ENCODE peak calls at places on chromosome 4, in ten cellular contexts. I is endothelial cell, H is foreskin fibroblast, K is SK-N-SH, F is HFF-Myc, Z is HepG2, V is lower leg skin, J is uterus, Y is AG09319, S is brain microvascular endothelial cell. Q is an unnamed sample.
A peak's percentile ranks its signal among the peaks of the same experiment; 100 is the strongest.

GRCh38 chr4:183072181-183072580 is 26.9 kb upstream of the WWC2 start:
- DNase-seq in H (no peak), J (no peak), K (no peak), F (no peak), Z (no peak), I (no peak), S (no peak), V (no peak), Y (no peak), Q (no peak)

GRCh38 chr4:113468165-113469022 is 293.1 kb downstream of the CAMK2D start:
- DNase-seq in Z (peak; percentile 63), F (peak; percentile 97), K (peak; percentile 3), J (peak; percentile 92), I (no peak), V (peak; percentile 95), S (peak; percentile 99), H (peak; percentile 99), Y (peak; percentile 98), Q (peak; percentile 84)

GRCh38 chr4:99473131-99473530 is 37.7 kb upstream of the C4orf17 start:
- DNase-seq in I (no peak), Y (no peak), Z (no peak), K (no peak), S (no peak), F (no peak), H (no peak), V (no peak), J (no peak), Q (no peak)

GRCh38 chr4:166309286-166309685 is 436.2 kb downstream of the TLL1 start:
- DNase-seq in F (no peak), V (no peak), J (no peak), K (no peak), H (no peak), I (no peak), Z (no peak), S (no peak), Y (no peak), Q (no peak)

GRCh38 chr4:133320576-133321170 is 171.6 kb downstream of the PCDH10 start:
- DNase-seq in Y (no peak), H (no peak), I (peak; percentile 38), S (peak; percentile 43), Z (peak; percentile 26), K (peak; percentile 27), F (no peak), V (no peak), J (no peak), Q (no peak)

GRCh38 chr4:133720001-133720400 is 481.6 kb downstream of the PABPC4L start:
- DNase-seq in I (no peak), Z (no peak), V (no peak), S (no peak), H (no peak), K (no peak), F (no peak), Y (no peak), J (no peak), Q (no peak)

GRCh38 chr4:43277003-43277402 is 384.5 kb downstream of the GRXCR1 start:
- DNase-seq in K (no peak), F (peak; percentile 0), S (no peak), I (no peak), J (no peak), Y (no peak), Z (no peak), V (no peak), H (peak; percentile 0), Q (no peak)

GRCh38 chr4:72365981-72366380 is 203.0 kb downstream of the ADAMTS3 start:
- DNase-seq in F (no peak), S (no peak), K (no peak), I (no peak), J (no peak), V (no peak), Y (no peak), H (no peak), Z (no peak), Q (no peak)

GRCh38 chr4:99640676-99641075 is 17.0 kb downstream of the C4orf54 start:
- DNase-seq in J (no peak), K (no peak), Y (no peak), Z (no peak), I (no peak), F (no peak), H (no peak), V (no peak), S (no peak), Q (no peak)

GRCh38 chr4:141304346-141304745 is 83.7 kb downstream of the ZNF330 start:
- DNase-seq in V (no peak), K (no peak), Z (no peak), F (no peak), S (no peak), J (no peak), I (no peak), Y (no peak), H (no peak), Q (no peak)

GRCh38 chr4:4260185-4260751 is 12.2 kb upstream of the TMEM128 start:
- DNase-seq in H (peak; percentile 29), J (no peak), F (peak; percentile 38), V (no peak), Y (peak; percentile 23), S (peak; percentile 35), Z (peak; percentile 79), K (peak; percentile 59), I (no peak), Q (no peak)

GRCh38 chr4:139704915-139705485 is 39.4 kb downstream of the MGST2 start:
- DNase-seq in Z (peak; percentile 44), K (no peak), H (no peak), J (no peak), Y (no peak), S (peak; percentile 19), F (no peak), V (no peak), I (no peak), Q (no peak)
- TF ChIP-seq CTCF in Z (peak; percentile 32), K (peak; percentile 42), H (no peak), J (no peak), Y (no peak), S (peak; percentile 51), F (no peak), V (no peak), I (peak; percentile 58), Q (no peak)

DNA sequence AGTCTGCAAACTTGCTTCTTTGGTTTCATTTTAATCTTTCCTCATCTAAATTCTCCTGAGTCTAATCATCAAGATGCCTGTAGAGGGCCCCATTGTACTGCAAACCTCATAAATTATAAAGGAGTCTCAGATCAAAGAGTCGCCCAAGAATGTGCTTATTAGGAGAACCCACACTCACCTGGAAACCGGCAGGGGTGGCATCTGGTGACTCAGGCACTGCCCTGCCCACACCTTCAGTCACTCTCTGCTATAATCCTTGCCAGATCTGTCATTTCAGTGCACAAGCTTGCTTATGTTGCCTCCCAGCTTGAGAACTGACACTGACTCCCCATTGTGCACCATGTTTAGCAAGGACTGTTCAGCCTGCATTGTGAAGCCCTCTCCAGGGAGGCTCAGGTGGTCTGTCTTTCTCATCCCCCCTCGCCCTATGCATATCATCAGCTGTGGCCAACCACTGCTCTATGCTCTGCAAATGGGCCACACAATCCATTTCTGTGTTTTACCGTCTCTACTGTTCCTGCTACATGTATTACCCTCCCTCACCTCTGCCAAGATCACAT is 12.4 kb downstream of the EPGN start:
- DNase-seq in H (peak; percentile 26), Y (peak; percentile 12), J (no peak), Z (peak; percentile 58), I (peak; percentile 12), F (peak; percentile 52), S (peak; percentile 55), K (peak; percentile 7), V (no peak), Q (no peak)
- TF ChIP-seq CTCF in H (peak; percentile 56), Y (peak; percentile 61), J (no peak), Z (peak; percentile 42), I (peak; percentile 11), F (peak; percentile 44), S (peak; percentile 59), K (peak; percentile 72), V (no peak), Q (no peak)

GRCh38 chr4:87006531-87007344 is 71.9 kb downstream of the AFF1 start:
- DNase-seq in S (peak; percentile 90), H (peak; percentile 92), I (peak; percentile 93), Y (peak; percentile 84), F (peak; percentile 76), J (peak; percentile 93), V (peak; percentile 88), Z (peak; percentile 84), K (peak; percentile 95), Q (peak; percentile 71)
- TF ChIP-seq CTCF in S (peak; percentile 62), H (peak; percentile 28), I (no peak), Y (peak; percentile 27), F (no peak), J (peak; percentile 41), V (no peak), Z (peak; percentile 21), K (peak; percentile 48), Q (no peak)

DNA sequence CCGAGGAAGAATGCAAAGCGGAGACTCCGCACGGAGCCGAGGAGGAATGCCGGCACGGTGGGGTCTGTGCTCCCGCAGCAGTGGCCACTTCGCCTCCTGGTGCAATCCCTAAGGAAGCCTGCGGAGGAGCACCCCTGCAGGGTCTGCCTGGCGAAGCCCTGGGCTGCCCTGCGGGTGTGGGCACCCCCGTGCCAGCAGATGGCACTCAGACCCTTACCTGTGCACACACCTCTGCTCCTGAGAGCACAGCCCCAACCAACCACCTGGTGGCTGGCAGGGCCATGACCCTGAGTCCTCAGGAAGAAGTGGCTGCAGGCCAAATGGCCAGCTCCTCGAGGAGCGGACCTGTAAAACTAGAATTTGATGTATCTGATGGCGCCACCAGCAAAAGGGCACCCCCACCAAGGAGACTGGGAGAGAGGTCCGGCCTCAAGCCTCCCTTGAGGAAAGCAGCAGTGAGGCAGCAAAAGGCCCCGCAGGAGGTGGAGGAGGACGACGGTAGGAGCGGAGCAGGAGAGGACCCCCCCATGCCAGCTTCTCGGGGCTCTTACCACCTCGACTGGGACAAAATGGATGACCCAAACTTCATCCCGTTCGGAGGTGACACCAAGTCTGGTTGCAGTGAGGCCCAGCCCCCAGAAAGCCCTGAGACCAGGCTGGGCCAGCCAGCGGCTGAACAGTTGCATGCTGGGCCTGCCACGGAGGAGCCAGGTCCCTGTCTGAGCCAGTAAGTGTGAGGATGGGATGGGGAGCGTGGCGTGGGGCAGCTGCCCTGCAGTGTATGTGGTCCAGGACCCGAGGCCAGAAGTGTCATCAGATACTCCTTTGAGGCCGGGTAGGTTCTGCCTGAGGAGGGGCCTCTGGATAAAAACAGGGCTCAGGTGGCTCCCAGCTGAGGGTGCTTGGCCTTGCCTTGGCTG is 7.0 kb downstream of the TACC3 start:
- DNase-seq in F (no peak), Z (no peak), K (peak; percentile 36), H (no peak), Y (no peak), S (no peak), V (no peak), J (no peak), I (no peak), Q (no peak)
- TF ChIP-seq CTCF in F (no peak), Z (no peak), K (no peak), H (no peak), Y (no peak), S (peak; percentile 43), V (no peak), J (no peak), I (peak; percentile 48), Q (no peak)

GRCh38 chr4:109658871-109659410 is 44.3 kb downstream of the CASP6 start:
- DNase-seq in J (no peak), V (no peak), S (no peak), K (no peak), I (no peak), Y (no peak), Z (no peak), F (no peak), H (no peak), Q (no peak)
- TF ChIP-seq CTCF in J (peak; percentile 18), V (no peak), S (no peak), K (peak; percentile 24), I (no peak), Y (peak; percentile 2), Z (peak; percentile 7), F (no peak), H (no peak), Q (no peak)